ENCODE peak calls at places on chromosomes 4 and X, in seven cellular contexts. B is occipital lobe; G is stimulated activated CD4-positive, alpha-beta T cell treated with anti-CD3 and anti-CD28 coated beads, Interleukin-2, amount 100 ng/mL, for 48 hours; Q is activated T-cell treated with anti-CD3 and anti-CD28 coated beads for 24 hours; L is epithelial cell of proximal tubule; W is neural crest cell; O is activated T-helper 1 cell treated with Interleukin-2 at 50 U/mL for 16 hours. K is an unnamed sample.

GRCh38 chr4:36251983-36252382 is 7.7 kb upstream of the ARAP2 start:
- DNase-seq in B (no peak), G (no peak), Q (no peak), L (no peak), W (no peak), O (no peak), K (no peak)

GRCh38 chr4:167084326-167084725 is 150.0 kb downstream of the SPOCK3 start:
- DNase-seq in B (no peak), G (no peak), Q (no peak), L (no peak), W (no peak), O (no peak), K (no peak)

GRCh38 chr4:118344801-118345200 is 8.0 kb downstream of the PRSS12 start:
- DNase-seq in B (no peak), G (no peak), Q (no peak), L (no peak), W (no peak), O (no peak), K (no peak)

GRCh38 chr4:87103691-87104187 is 116.7 kb downstream of the KLHL8 start:
- DNase-seq in B (no peak), G (no peak), Q (no peak), L (no peak), W (no peak), O (no peak), K (no peak)

GRCh38 chr4:37928896-37929537 is 31.2 kb upstream of the PTTG2 start:
- DNase-seq in B (no peak), G (no peak), Q (no peak), L (no peak), W (no peak), O (no peak), K (no peak)

GRCh38 chr4:81207793-81208192 is 7.2 kb downstream of the PRKG2 start:
- DNase-seq in B (no peak), G (no peak), Q (no peak), L (no peak), W (no peak), O (no peak), K (no peak)

GRCh38 chr4:140150636-140150885 is 3.4 kb downstream of the MAML3 start:
- DNase-seq in B (no peak), G (peak), Q (no peak), L (no peak), W (no peak), O (peak), K (no peak)

GRCh38 chr4:70367813-70368212 is 7.3 kb downstream of the SMR3A start:
- DNase-seq in B (no peak), G (no peak), Q (no peak), L (no peak), W (no peak), O (no peak), K (no peak)

GRCh38 chr4:7146764-7147071 is 45.6 kb upstream of the SORCS2 start:
- DNase-seq in B (no peak), G (no peak), Q (no peak), L (no peak), W (no peak), O (no peak), K (no peak)

GRCh38 chr4:123234966-123235365 is 161.6 kb upstream of the SPRY1 start:
- DNase-seq in B (no peak), G (no peak), Q (no peak), L (no peak), W (no peak), O (no peak), K (no peak)

GRCh38 chr4:152738812-152739211 is 40.7 kb downstream of the TIGD4 start:
- DNase-seq in B (no peak), G (no peak), Q (no peak), L (no peak), W (no peak), O (no peak), K (no peak)

GRCh38 chr4:77994194-77994721 is 62.9 kb upstream of the FRAS1 start:
- DNase-seq in B (no peak), G (no peak), Q (no peak), L (no peak), W (peak), O (no peak), K (peak)

GRCh38 chrX:45851434-45851991 is 650.8 kb upstream of the DIPK2B start:
- DNase-seq in B (no peak), G (peak), Q (peak), L (no peak), W (peak), O (peak), K (peak)

GRCh38 chrX:36241397-36241796 is 321.9 kb downstream of the CFAP47 start:
- DNase-seq in B (no peak), G (no peak), Q (no peak), L (no peak), W (no peak), O (no peak), K (no peak)

GRCh38 chr4:137524642-137525384 is 7.5 kb downstream of the PCDH18 start:
- DNase-seq in B (no peak), G (no peak), Q (no peak), L (no peak), W (no peak), O (no peak), K (no peak)

GRCh38 chr4:150006197-150006596 is 72.0 kb upstream of the DCLK2 start:
- DNase-seq in B (no peak), G (no peak), Q (no peak), L (no peak), W (no peak), O (no peak), K (no peak)

GRCh38 chrX:102720237-102721168 is at the start of gene GPRASP3:
- DNase-seq in B (peak), G (peak), Q (peak), L (no peak), W (no peak), O (peak), K (peak)

GRCh38 chr4:145921231-145921630 is 17.4 kb downstream of the ZNF827 start:
- DNase-seq in B (no peak), G (no peak), Q (no peak), L (no peak), W (no peak), O (no peak), K (no peak)

GRCh38 chr4:93996895-93997294 is 168.3 kb downstream of the ATOH1 start:
- DNase-seq in B (no peak), G (no peak), Q (no peak), L (no peak), W (no peak), O (no peak), K (no peak)

GRCh38 chrX:49292400-49293362 is 10.8 kb upstream of the GAGE10 start:
- DNase-seq in B (no peak), G (no peak), Q (no peak), L (no peak), W (no peak), O (no peak), K (no peak)

GRCh38 chr4:176302283-176303275 is 17.2 kb upstream of the SPCS3 start:
- DNase-seq in B (no peak), G (no peak), Q (no peak), L (peak), W (no peak), O (no peak), K (peak)

GRCh38 chr4:40621592-40622512 is 7.8 kb downstream of the RBM47 start:
- DNase-seq in B (no peak), G (no peak), Q (no peak), L (peak), W (no peak), O (no peak), K (peak)

GRCh38 chr4:38601916-38602291 is 62.1 kb upstream of the KLF3 start:
- DNase-seq in B (no peak), G (no peak), Q (no peak), L (no peak), W (no peak), O (no peak), K (no peak)

GRCh38 chr4:94698187-94698586 is 59.6 kb upstream of the BMPR1B start:
- DNase-seq in B (no peak), G (no peak), Q (no peak), L (no peak), W (no peak), O (no peak), K (no peak)

GRCh38 chrX:68647156-68647957 is at the start of gene STARD8:
- DNase-seq in B (no peak), G (no peak), Q (no peak), L (no peak), W (peak), O (no peak), K (peak)

GRCh38 chrX:11143931-11144678 is 33.0 kb downstream of the HCCS start:
- DNase-seq in B (peak), G (peak), Q (peak), L (peak), W (peak), O (no peak), K (peak)

GRCh38 chrX:74890676-74891430 is 34.4 kb downstream of the NEXMIF start:
- DNase-seq in B (no peak), G (no peak), Q (no peak), L (no peak), W (no peak), O (no peak), K (no peak)

GRCh38 chr4:14915018-14915417 is 87.3 kb upstream of the CPEB2 start:
- DNase-seq in B (no peak), G (no peak), Q (no peak), L (no peak), W (no peak), O (no peak), K (no peak)

GRCh38 chr4:126957555-126958440 is 675.0 kb upstream of the INTU start:
- DNase-seq in B (no peak), G (no peak), Q (no peak), L (no peak), W (no peak), O (no peak), K (no peak)

GRCh38 chr4:73902038-73902637 is 32.9 kb downstream of the CXCL1 start:
- DNase-seq in B (no peak), G (no peak), Q (no peak), L (no peak), W (no peak), O (no peak), K (no peak)

GRCh38 chr4:167021545-167022155 is 212.6 kb downstream of the SPOCK3 start:
- DNase-seq in B (peak), G (peak), Q (peak), L (no peak), W (peak), O (peak), K (peak)

GRCh38 chr4:16083217-16084191 is at the start of gene PROM1:
- DNase-seq in B (no peak), G (no peak), Q (no peak), L (no peak), W (peak), O (no peak), K (peak)

GRCh38 chr4:72451349-72451748 is 117.7 kb downstream of the ADAMTS3 start:
- DNase-seq in B (no peak), G (no peak), Q (no peak), L (no peak), W (no peak), O (no peak), K (no peak)

GRCh38 chrX:64389489-64389888 is 5.8 kb downstream of the MTMR8 start:
- DNase-seq in B (no peak), G (no peak), Q (no peak), L (no peak), W (no peak), O (no peak), K (no peak)

GRCh38 chr4:36785965-36786364 is 458.6 kb upstream of the NWD2 start:
- DNase-seq in B (no peak), G (no peak), Q (no peak), L (no peak), W (no peak), O (no peak), K (no peak)